ENCODE peak calls at places on chromosomes 2 and 18, in ten cellular contexts. Q, P, B, S, D, A, J, I, L and R are unnamed samples.

GRCh38 chr2:111207892-111208291 is 87.2 kb downstream of the BCL2L11 start:
- DNase-seq in Q (no peak), P (no peak), B (no peak), S (no peak), D (no peak), A (no peak), J (no peak), I (no peak), L (no peak), R (no peak)

GRCh38 chr18:1511619-1512311 is 607.1 kb downstream of the ADCYAP1 start:
- DNase-seq in Q (no peak), P (peak; percentile 5), B (no peak), S (no peak), D (no peak), A (no peak), J (no peak), I (no peak), L (no peak), R (no peak)

GRCh38 chr2:10271509-10271908 is 31.2 kb upstream of the HPCAL1 start:
- DNase-seq in Q (no peak), P (no peak), B (no peak), S (no peak), D (peak; percentile 50), A (no peak), J (no peak), I (no peak), L (no peak), R (no peak)

GRCh38 chr2:201779996-201780673 is 598 bp downstream of the ALS2 start:
- DNase-seq in Q (no peak), P (peak; percentile 2), B (no peak), S (no peak), D (no peak), A (no peak), J (no peak), I (no peak), L (peak; percentile 7), R (no peak)

GRCh38 chr18:70620837-70621612 is 332.2 kb downstream of the SOCS6 start:
- DNase-seq in Q (no peak), P (no peak), B (no peak), S (no peak), D (no peak), A (no peak), J (no peak), I (no peak), L (no peak), R (no peak)

GRCh38 chr2:239177325-239177724 is 223.5 kb downstream of the HDAC4 start:
- DNase-seq in Q (no peak), P (no peak), B (no peak), S (no peak), D (no peak), A (no peak), J (no peak), I (no peak), L (no peak), R (no peak)

GRCh38 chr18:22348521-22349316 is 69.0 kb downstream of the CTAGE1 start:
- DNase-seq in Q (no peak), P (no peak), B (peak; percentile 78), S (no peak), D (peak; percentile 87), A (no peak), J (no peak), I (no peak), L (no peak), R (peak; percentile 74)

GRCh38 chr2:10223471-10223870 is 79.2 kb upstream of the HPCAL1 start:
- DNase-seq in Q (no peak), P (no peak), B (no peak), S (no peak), D (peak; percentile 62), A (no peak), J (no peak), I (no peak), L (no peak), R (peak; percentile 35)

GRCh38 chr2:225512469-225512868 is 113.0 kb downstream of the NYAP2 start:
- DNase-seq in Q (no peak), P (no peak), B (no peak), S (no peak), D (no peak), A (no peak), J (no peak), I (no peak), L (no peak), R (no peak)

GRCh38 chr2:105518897-105519296 is 120.0 kb upstream of the FHL2 start:
- DNase-seq in Q (no peak), P (no peak), B (no peak), S (no peak), D (no peak), A (no peak), J (no peak), I (no peak), L (no peak), R (no peak)

GRCh38 chr2:45067859-45068642 is 58.8 kb upstream of the SIX2 start:
- DNase-seq in Q (peak; percentile 22), P (no peak), B (no peak), S (no peak), D (no peak), A (no peak), J (no peak), I (no peak), L (no peak), R (no peak)